ENCODE peak calls at places on chromosomes 6 and 20, in five cellular contexts. L is transverse colon, W is HepG2, P is ovary, S is sigmoid colon. D is an unnamed sample. For H3K36me3, the result is how much of the 10 kb centered on the place peaks cover.

GRCh38 chr6:41367700-41368099 is 32.3 kb downstream of the NCR2 start:
- DNase-seq in L (peak), W (peak), P (peak), S (no peak), D (no peak)

GRCh38 chr6:1380625-1381396 is 8.6 kb upstream of the FOXF2 start:
- DNase-seq in L (no peak), W (no peak), P (no peak), S (no peak), D (no peak)

GRCh38 chr6:134317471-134318131 is at the start of gene SGK1:
- DNase-seq in L (no peak), W (no peak), P (peak), S (no peak), D (no peak)

GRCh38 chr6:105835373-105835772 is 250.8 kb upstream of the PRDM1 start:
- DNase-seq in L (peak), W (peak), P (no peak), S (no peak), D (no peak)

GRCh38 chr6:106975699-106976032 is 1.1 kb upstream of the CD24 start:
- DNase-seq in L (no peak), W (no peak), P (no peak), S (no peak), D (no peak)

GRCh38 chr6:100577425-100577824 is 112.7 kb upstream of the SIM1 start:
- DNase-seq in L (no peak), W (no peak), P (no peak), S (no peak), D (no peak)

GRCh38 chr20:62083312-62083711 is 17.6 kb upstream of the TAF4 start:
- DNase-seq in L (no peak), W (no peak), P (no peak), S (no peak), D (no peak)

GRCh38 chr6:116483616-116484015 is 22.4 kb downstream of the CALHM6 start:
- DNase-seq in L (no peak), W (no peak), P (no peak), S (no peak), D (no peak)

GRCh38 chr6:33863084-33863483 is 59.3 kb upstream of the MLN start:
- DNase-seq in L (no peak), W (no peak), P (no peak), S (no peak), D (no peak)

GRCh38 chr20:38752029-38752428 is 3.8 kb downstream of the ACTR5 start:
- DNase-seq in L (no peak), W (no peak), P (no peak), S (no peak), D (no peak)

GRCh38 chr6:148709577-148709976 is 37.3 kb upstream of the UST start:
- DNase-seq in L (no peak), W (no peak), P (no peak), S (no peak), D (no peak)

GRCh38 chr20:23444859-23445258 is 5.4 kb downstream of the CSTL1 start:
- DNase-seq in L (no peak), W (no peak), P (no peak), S (no peak), D (no peak)

GRCh38 chr20:25084616-25085187 is 2.8 kb upstream of the VSX1 start:
- DNase-seq in L (no peak), W (no peak), P (no peak), S (no peak), D (no peak)

GRCh38 chr6:136614994-136615393 is 64.8 kb upstream of the MAP7 start:
- DNase-seq in L (no peak), W (no peak), P (no peak), S (no peak), D (no peak)

GRCh38 chr6:1703923-1704322 is 94.2 kb downstream of the FOXC1 start:
- DNase-seq in L (no peak), W (no peak), P (no peak), S (no peak), D (no peak)

GRCh38 chr6:6516643-6517042 is 71.9 kb upstream of the LY86 start:
- DNase-seq in L (no peak), W (no peak), P (no peak), S (no peak), D (no peak)

GRCh38 chr6:81838724-81839425 is 86.4 kb upstream of the TENT5A start:
- DNase-seq in L (no peak), W (no peak), P (no peak), S (no peak), D (no peak)

GRCh38 chr6:167997642-167998041 is at the start of gene KIF25:
- DNase-seq in L (no peak), W (no peak), P (no peak), S (no peak), D (no peak)

GRCh38 chr6:40517654-40518053 is 69.5 kb downstream of the LRFN2 start:
- DNase-seq in L (no peak), W (no peak), P (no peak), S (no peak), D (no peak)

GRCh38 chr6:24495516-24495847 is 713 bp downstream of the ALDH5A1 start:
- DNase-seq in L (peak), W (peak), P (peak), S (peak), D (peak)

GRCh38 chr6:53119349-53119748 is 29.3 kb downstream of the GCM1 start:
- DNase-seq in L (no peak), W (peak), P (no peak), S (no peak), D (no peak)

GRCh38 chr6:130069471-130069870 is 51.1 kb downstream of the L3MBTL3 start:
- DNase-seq in L (no peak), W (no peak), P (no peak), S (no peak), D (no peak)

GRCh38 chr20:25336561-25337422 is 53.8 kb downstream of the ABHD12 start:
- DNase-seq in L (no peak), W (peak), P (no peak), S (no peak), D (no peak)

GRCh38 chr20:35146299-35146921 is 726 bp downstream of the EDEM2 start:
- DNase-seq in L (no peak), W (peak), P (peak), S (no peak), D (no peak)

GRCh38 chr20:23776067-23776771 is 25.5 kb upstream of the CST1 start:
- DNase-seq in L (no peak), W (no peak), P (no peak), S (no peak), D (no peak)

GRCh38 chr6:111201764-111202163 is 114.5 kb downstream of the SLC16A10 start:
- DNase-seq in L (no peak), W (no peak), P (no peak), S (no peak), D (no peak)

GRCh38 chr6:26155066-26155925 is 68.1 kb downstream of the HFE start:
- DNase-seq in L (peak), W (peak), P (peak), S (peak), D (no peak)

GRCh38 chr6:121260651-121261102 is 73.6 kb downstream of the TBC1D32 start:
- DNase-seq in L (no peak), W (no peak), P (no peak), S (no peak), D (no peak)

GRCh38 chr20:48283470-48284110 is 498.3 kb upstream of the SULF2 start:
- DNase-seq in L (peak), W (peak), P (peak), S (no peak), D (no peak)

GRCh38 chr20:48455606-48456360 is 372.0 kb downstream of the PREX1 start:
- DNase-seq in L (no peak), W (no peak), P (no peak), S (peak), D (no peak)

GRCh38 chr6:43570876-43571441 is 4.9 kb downstream of the XPO5 start:
- DNase-seq in L (no peak), W (no peak), P (no peak), S (no peak), D (no peak)

GRCh38 chr6:165653196-165653595 is 9.8 kb downstream of the PDE10A start:
- DNase-seq in L (no peak), W (no peak), P (no peak), S (no peak), D (no peak)

GRCh38 chr6:2477723-2478122 is 232.3 kb upstream of the GMDS start:
- DNase-seq in L (no peak), W (no peak), P (no peak), S (no peak), D (no peak)

GRCh38 chr6:16432075-16433032 is 194.0 kb downstream of the GMPR start:
- DNase-seq in L (no peak), W (no peak), P (peak), S (no peak), D (no peak)

GRCh38 chr6:167787896-167788530 is 38.7 kb upstream of the AFDN start:
- DNase-seq in L (no peak), W (no peak), P (no peak), S (peak), D (no peak)

GRCh38 chr6:2576499-2576898 is 174.2 kb downstream of the MYLK4 start:
- DNase-seq in L (no peak), W (peak), P (no peak), S (no peak), D (no peak)

GRCh38 chr20:46477225-46477624 is 36.1 kb downstream of the ZNF334 start:
- DNase-seq in L (no peak), W (no peak), P (no peak), S (no peak), D (no peak)
- H3K4me3 ChIP-seq in L (no peak), W (no peak), P (no peak), S (no peak), D (no peak)

GRCh38 chr6:139983555-139984276 is 609.3 kb upstream of the CITED2 start:
- DNase-seq in L (no peak), W (no peak), P (no peak), S (no peak), D (no peak)
- TF ChIP-seq EP300 in L (peak), W (no peak), P (peak), S (peak), D (peak)

GRCh38 chr6:63941747-63942470 is 306.3 kb downstream of the PHF3 start:
- DNase-seq in L (no peak), W (peak), P (no peak), S (no peak), D (no peak)

GRCh38 chr6:63935732-63936131 is 300.1 kb downstream of the PHF3 start:
- DNase-seq in L (no peak), W (no peak), P (no peak), S (no peak), D (no peak)

GRCh38 chr6:63930848-63931247 is 295.2 kb downstream of the PHF3 start:
- DNase-seq in L (no peak), W (no peak), P (no peak), S (no peak), D (no peak)

DNA sequence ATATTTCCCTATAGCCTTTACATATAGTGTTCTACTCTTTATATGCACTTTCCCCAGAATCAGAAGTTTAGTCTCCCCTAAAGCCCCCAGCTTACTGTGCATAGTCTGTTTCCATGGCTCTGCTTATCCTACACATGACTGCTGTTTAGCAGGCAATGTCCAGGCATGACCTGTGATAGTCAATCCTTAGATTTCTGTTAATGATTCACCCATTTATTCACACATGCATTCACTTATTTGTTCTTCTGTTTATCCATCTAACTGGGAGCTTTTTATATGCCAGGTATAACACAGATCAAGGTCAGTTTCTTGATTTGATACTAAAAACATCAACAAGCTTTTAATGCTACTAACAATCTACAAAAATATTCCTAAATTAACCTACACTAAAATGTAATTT is 300.8 kb downstream of the PHF3 start:
- DNase-seq in L (no peak), W (peak), P (no peak), S (no peak), D (no peak)
- H3K36me3 ChIP-seq in L (under half), W (under half), P (under half), S (under half), D (under half)

GRCh38 chr20:58518387-58518786 is 3.2 kb upstream of the APCDD1L start:
- DNase-seq in L (no peak), W (no peak), P (no peak), S (peak), D (no peak)

GRCh38 chr20:58514321-58515239 is 619 bp downstream of the APCDD1L start:
- DNase-seq in L (no peak), W (no peak), P (no peak), S (peak), D (no peak)

GRCh38 chr20:58513580-58514285 is 1.5 kb downstream of the APCDD1L start:
- DNase-seq in L (no peak), W (no peak), P (no peak), S (no peak), D (no peak)

GRCh38 chr20:58512808-58513552 is 2.2 kb downstream of the APCDD1L start:
- DNase-seq in L (no peak), W (no peak), P (no peak), S (peak), D (no peak)

DNA sequence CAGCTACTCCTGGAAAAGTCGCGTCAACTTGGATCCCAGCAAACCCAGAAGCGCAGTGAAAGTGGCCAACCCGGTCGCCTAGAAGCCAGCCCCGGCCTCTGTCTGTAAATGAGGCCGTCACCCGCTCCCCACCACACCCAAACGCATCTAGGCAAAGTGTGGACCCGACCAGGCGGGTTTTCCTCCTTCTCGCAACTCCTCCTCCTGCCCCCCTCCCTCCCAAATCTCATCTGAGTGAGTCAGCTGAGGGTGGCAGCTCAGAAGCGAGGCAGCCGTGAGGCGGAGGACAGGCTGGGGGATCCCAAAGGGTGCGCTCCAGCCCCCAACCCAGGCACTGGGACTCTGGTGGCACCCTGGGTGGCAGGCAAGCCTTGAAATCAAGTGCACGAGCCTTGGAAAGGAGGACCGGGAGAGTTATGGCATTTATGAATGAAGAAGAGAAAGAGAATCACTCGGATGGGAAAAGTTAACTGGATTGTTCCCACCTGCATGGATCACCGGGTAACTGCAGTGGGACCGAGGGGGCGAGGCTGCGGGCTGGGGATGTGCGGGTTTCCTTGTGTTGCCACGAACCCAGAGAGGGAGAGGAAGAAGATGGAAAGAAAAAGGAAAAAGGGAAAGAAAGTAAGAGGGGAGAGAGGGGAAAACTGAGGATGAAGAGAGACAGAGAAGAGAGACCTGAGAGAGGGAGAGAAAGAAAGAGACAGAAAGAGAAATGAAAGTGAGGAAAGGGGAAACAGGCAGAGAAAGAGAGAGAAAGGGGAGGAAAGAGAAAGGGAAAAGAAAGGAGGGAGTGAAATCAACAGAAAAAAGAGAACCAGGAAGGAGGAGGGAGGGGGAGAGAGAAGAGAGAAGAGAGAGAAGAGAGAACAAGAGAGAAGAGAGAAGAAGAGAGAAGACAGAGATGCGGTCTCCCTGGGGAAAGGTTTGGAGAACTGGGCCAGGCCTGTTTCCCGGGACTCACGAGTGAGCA is at the start of gene APCDD1L:
- DNase-seq in L (no peak), W (no peak), P (no peak), S (peak), D (no peak)
- H3K4me3 ChIP-seq in L (peak), W (no peak), P (no peak), S (peak), D (peak)

DNA sequence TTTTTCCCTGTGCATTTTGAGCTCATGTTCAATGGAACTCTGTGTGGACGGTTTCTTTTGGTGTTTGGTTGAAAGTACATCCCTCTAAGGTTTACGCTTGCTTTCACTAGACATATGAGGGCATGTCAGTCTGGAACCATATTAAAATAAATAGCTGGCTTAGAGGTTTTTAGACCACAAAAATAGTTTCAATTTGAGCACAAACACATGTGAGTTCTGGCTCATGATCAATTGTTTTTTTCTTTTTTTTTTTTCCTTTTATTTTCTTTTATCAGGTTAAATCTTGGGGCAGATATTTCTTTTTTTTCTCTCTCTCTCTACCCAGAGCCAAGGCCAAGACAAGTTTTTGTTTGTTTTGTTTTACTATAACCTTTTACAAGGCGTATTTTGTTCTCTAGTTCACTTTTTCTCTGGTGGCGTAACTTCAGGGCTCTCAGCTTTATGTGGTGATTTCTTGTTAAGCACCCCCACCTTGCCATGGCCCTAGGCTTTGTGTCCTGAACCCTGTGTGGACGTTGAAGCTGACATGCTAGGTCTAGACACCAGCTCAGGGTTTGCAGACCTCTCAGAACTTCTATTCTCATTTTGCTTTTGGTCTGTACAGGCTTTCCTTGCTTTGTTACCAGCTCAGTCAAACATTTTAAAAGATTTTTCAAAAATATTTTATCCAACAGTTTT is 93.0 kb downstream of the SHLD1 start:
- DNase-seq in L (no peak), W (no peak), P (no peak), S (no peak), D (no peak)
- TF ChIP-seq EP300 in L (no peak), W (no peak), P (no peak), S (no peak), D (no peak)

DNA sequence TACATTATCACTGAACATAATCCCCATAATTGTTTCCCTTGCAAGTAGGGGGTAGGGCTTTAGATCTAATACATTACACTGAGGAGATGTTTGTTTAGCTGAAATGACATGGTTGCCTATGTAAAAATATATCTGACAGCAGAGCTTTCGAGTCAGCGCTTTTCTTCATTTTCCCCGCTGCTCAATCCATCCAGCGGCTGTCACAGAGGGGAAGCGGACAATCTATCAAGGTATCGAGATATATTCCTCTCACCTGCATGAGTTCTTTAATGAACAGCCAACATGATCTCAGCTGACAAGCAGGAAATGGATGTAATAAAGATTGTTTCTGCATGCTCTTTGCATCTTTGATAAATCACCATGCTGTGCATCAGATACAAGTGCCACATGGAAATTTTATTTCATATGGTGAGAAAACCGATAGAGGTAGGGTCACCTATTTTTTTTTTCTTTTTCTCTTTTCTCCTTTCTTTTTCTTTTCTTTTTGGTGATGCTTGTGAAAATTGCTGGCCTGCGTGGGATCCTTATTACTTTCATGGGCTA is 602.3 kb upstream of the MMS22L start:
- DNase-seq in L (no peak), W (no peak), P (no peak), S (no peak), D (no peak)
- H3K36me3 ChIP-seq in L (under half), W (under half), P (under half), S (under half), D (under half)

D was measured in suprapubic skin.